ENCODE peak calls at places on chromosomes 6 and 20, in six cellular contexts. D, I, N, R, P and T are unnamed samples.

GRCh38 chr6:39137235-39137634 is 22.2 kb upstream of the SAYSD1 start:
- DNase-seq in D (peak; percentile 57), I (peak; percentile 43), N (peak; percentile 9), R (peak; percentile 87), P (no peak), T (peak; percentile 92)

GRCh38 chr6:133645000-133645619 is 243.8 kb upstream of the TCF21 start:
- DNase-seq in D (peak; percentile 79), I (peak; percentile 77), N (peak; percentile 80), R (no peak), P (no peak), T (no peak)

GRCh38 chr6:166786704-166787293 is 159.7 kb upstream of the RPS6KA2 start:
- DNase-seq in D (peak; percentile 83), I (peak; percentile 81), N (peak; percentile 69), R (peak; percentile 82), P (no peak), T (peak; percentile 85)

GRCh38 chr20:49397525-49397924 is 84.9 kb downstream of the KCNB1 start:
- DNase-seq in D (peak; percentile 41), I (peak; percentile 23), N (peak; percentile 66), R (no peak), P (no peak), T (no peak)

GRCh38 chr20:11103866-11104265 is 430.1 kb upstream of the JAG1 start:
- DNase-seq in D (peak; percentile 77), I (peak; percentile 76), N (no peak), R (no peak), P (no peak), T (no peak)

GRCh38 chr6:119727504-119728219 is 378.1 kb upstream of the MAN1A1 start:
- DNase-seq in D (no peak), I (no peak), N (no peak), R (no peak), P (no peak), T (peak; percentile 38)

GRCh38 chr6:104940881-104941693 is 15.8 kb upstream of the LIN28B start:
- DNase-seq in D (peak; percentile 53), I (peak; percentile 45), N (peak; percentile 17), R (peak; percentile 94), P (no peak), T (peak; percentile 85)

GRCh38 chr6:3517350-3517749 is 60.5 kb upstream of the SLC22A23 start:
- DNase-seq in D (peak; percentile 93), I (peak; percentile 88), N (peak; percentile 96), R (no peak), P (no peak), T (no peak)

GRCh38 chr6:2021713-2022125 is 223.7 kb downstream of the GMDS start:
- DNase-seq in D (peak; percentile 79), I (peak; percentile 76), N (peak; percentile 94), R (peak; percentile 33), P (peak; percentile 76), T (no peak)

GRCh38 chr6:104526383-104526782 is 333.3 kb downstream of the HACE1 start:
- DNase-seq in D (peak; percentile 59), I (peak; percentile 52), N (no peak), R (no peak), P (no peak), T (no peak)

GRCh38 chr20:4091332-4092135 is 76.2 kb upstream of the RNF24 start:
- DNase-seq in D (peak; percentile 72), I (peak; percentile 81), N (peak; percentile 72), R (peak; percentile 77), P (no peak), T (peak; percentile 90)

GRCh38 chr6:84512396-84512795 is 252.0 kb downstream of the TBX18 start:
- DNase-seq in D (peak; percentile 84), I (peak; percentile 69), N (peak; percentile 50), R (no peak), P (no peak), T (no peak)

GRCh38 chr20:10652660-10653191 is 21.1 kb downstream of the JAG1 start:
- DNase-seq in D (no peak), I (no peak), N (no peak), R (no peak), P (peak; percentile 89), T (no peak)

GRCh38 chr6:320351-321157 is 28.3 kb downstream of the DUSP22 start:
- DNase-seq in D (no peak), I (no peak), N (no peak), R (no peak), P (no peak), T (no peak)

GRCh38 chr20:62401331-62401779 is 5.7 kb downstream of the CABLES2 start:
- DNase-seq in D (no peak), I (no peak), N (no peak), R (peak; percentile 60), P (no peak), T (peak; percentile 78)

GRCh38 chr6:105810105-105810921 is 275.8 kb upstream of the PRDM1 start:
- DNase-seq in D (peak; percentile 25), I (peak; percentile 53), N (peak; percentile 84), R (no peak), P (no peak), T (peak; percentile 11)

GRCh38 chr6:117976030-117976651 is 69.1 kb downstream of the SLC35F1 start:
- DNase-seq in D (peak; percentile 67), I (peak; percentile 62), N (peak; percentile 47), R (peak; percentile 82), P (no peak), T (peak; percentile 90)

GRCh38 chr20:5714261-5715041 is 35.8 kb upstream of the SHLD1 start:
- DNase-seq in D (peak; percentile 74), I (peak; percentile 74), N (no peak), R (peak; percentile 28), P (no peak), T (peak; percentile 81)

GRCh38 chr6:130534627-130535026 is 168.8 kb downstream of the TMEM200A start:
- DNase-seq in D (no peak), I (no peak), N (no peak), R (no peak), P (no peak), T (no peak)
- H3K4me3 ChIP-seq in D (no peak overlapping the region), I (no peak overlapping the region), N (no peak overlapping the region), R (no peak overlapping the region), P (no peak overlapping the region), T (no peak overlapping the region)

GRCh38 chr6:12324741-12325140 is 34.6 kb downstream of the EDN1 start:
- DNase-seq in D (no peak), I (no peak), N (no peak), R (no peak), P (no peak), T (peak; percentile 32)
- H3K4me3 ChIP-seq in D (no peak overlapping the region), I (no peak overlapping the region), N (no peak overlapping the region), R (no peak overlapping the region), P (no peak overlapping the region), T (no peak overlapping the region)

DNA sequence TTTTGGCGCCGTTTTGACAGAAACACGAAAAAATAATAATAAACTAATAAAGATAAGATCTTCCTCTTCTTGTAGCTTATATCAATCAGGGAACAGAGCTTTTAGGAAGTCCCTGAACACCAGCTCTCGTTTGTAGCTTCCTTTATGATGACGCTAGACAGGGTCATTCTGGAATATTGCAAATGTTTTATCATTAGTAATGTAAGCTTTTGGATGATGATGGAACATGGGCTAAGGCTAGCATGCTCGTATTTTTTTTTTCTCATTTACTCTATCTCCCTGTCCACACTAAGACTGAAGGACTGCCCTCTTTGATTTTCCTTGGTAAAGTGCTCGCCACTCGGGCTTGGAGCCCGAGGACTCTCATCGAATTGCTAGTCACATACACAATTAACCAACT is 22.1 kb upstream of the POM121L2 start:
- DNase-seq in D (no peak), I (no peak), N (no peak), R (no peak), P (no peak), T (no peak)
- H3K4me3 ChIP-seq in D (no peak overlapping the region), I (no peak overlapping the region), N (no peak overlapping the region), R (peak overlapping the region; percentile 84), P (no peak overlapping the region), T (peak overlapping the region; percentile 64)

GRCh38 chr6:18349350-18349749 is 37.8 kb upstream of the RNF144B start:
- DNase-seq in D (no peak), I (no peak), N (peak; percentile 31), R (no peak), P (no peak), T (no peak)
- H3K4me3 ChIP-seq in D (no peak overlapping the region), I (no peak overlapping the region), N (no peak overlapping the region), R (no peak overlapping the region), P (no peak overlapping the region), T (no peak overlapping the region)

GRCh38 chr6:114195736-114196403 is 147.0 kb downstream of the HS3ST5 start:
- DNase-seq in D (no peak), I (no peak), N (no peak), R (peak; percentile 10), P (no peak), T (no peak)
- H3K4me3 ChIP-seq in D (no peak overlapping the region), I (no peak overlapping the region), N (no peak overlapping the region), R (no peak overlapping the region), P (no peak overlapping the region), T (no peak overlapping the region)

GRCh38 chr20:34560614-34561013 is 2.1 kb downstream of the MAP1LC3A start:
- DNase-seq in D (no peak), I (no peak), N (no peak), R (no peak), P (no peak), T (no peak)

GRCh38 chr20:34560141-34560523 is 1.6 kb downstream of the MAP1LC3A start:
- DNase-seq in D (no peak), I (no peak), N (no peak), R (no peak), P (no peak), T (no peak)

GRCh38 chr20:34558320-34559202 is at the start of gene MAP1LC3A:
- DNase-seq in D (peak; percentile 98), I (peak; percentile 98), N (peak; percentile 94), R (peak; percentile 98), P (peak; percentile 98), T (peak; percentile 98)

GRCh38 chr20:34557936-34558319 is 590 bp upstream of the MAP1LC3A start:
- DNase-seq in D (no peak), I (no peak), N (no peak), R (no peak), P (no peak), T (no peak)

GRCh38 chr20:34559311-34560140 is 1.0 kb downstream of the MAP1LC3A start:
- DNase-seq in D (peak; percentile 26), I (peak; percentile 30), N (no peak), R (peak; percentile 20), P (peak; percentile 75), T (peak; percentile 30)
- H3K4me3 ChIP-seq in D (peak overlapping the region; percentile 39), I (peak overlapping the region; percentile 68), N (peak overlapping the region; percentile 81), R (peak overlapping the region; percentile 60), P (peak overlapping the region; percentile 61), T (peak overlapping the region; percentile 91)

GRCh38 chr20:58669287-58670006 is 18.4 kb downstream of the STX16 start:
- DNase-seq in D (no peak), I (no peak), N (no peak), R (peak; percentile 67), P (no peak), T (peak; percentile 94)
- H3K4me3 ChIP-seq in D (no peak overlapping the region), I (no peak overlapping the region), N (no peak overlapping the region), R (no peak overlapping the region), P (no peak overlapping the region), T (peak overlapping the region; percentile 0)

GRCh38 chr6:42138190-42138589 is 4.2 kb downstream of the C6orf132 start:
- DNase-seq in D (no peak), I (no peak), N (no peak), R (no peak), P (no peak), T (no peak)

GRCh38 chr6:42136508-42137191 is 5.8 kb downstream of the C6orf132 start:
- DNase-seq in D (peak; percentile 55), I (peak; percentile 41), N (peak; percentile 47), R (peak; percentile 90), P (no peak), T (peak; percentile 91)

GRCh38 chr6:42138630-42139619 is 3.5 kb downstream of the C6orf132 start:
- DNase-seq in D (peak; percentile 42), I (no peak), N (no peak), R (peak; percentile 81), P (no peak), T (peak; percentile 48)

GRCh38 chr6:42135722-42136121 is 6.7 kb downstream of the C6orf132 start:
- DNase-seq in D (no peak), I (no peak), N (peak; percentile 12), R (no peak), P (no peak), T (peak; percentile 36)

GRCh38 chr6:42137192-42137753 is 5.1 kb downstream of the C6orf132 start:
- DNase-seq in D (peak; percentile 15), I (no peak), N (no peak), R (no peak), P (no peak), T (peak; percentile 74)
- H3K4me3 ChIP-seq in D (no peak overlapping the region), I (no peak overlapping the region), N (no peak overlapping the region), R (peak overlapping the region; percentile 26), P (no peak overlapping the region), T (peak overlapping the region; percentile 43)